ENCODE peak calls at places on chromosomes 1 and 21, in four cellular contexts. One of them, this sample, is unnamed.
A peak's percentile ranks its signal among the peaks of the same experiment; 100 is the strongest.

GRCh38 chr1:84266748-84267147 is 34.8 kb upstream of the SAMD13 start:
- DNase-seq in lower lobe of right lung: no peak
- DNase-seq in ovary: no peak
- DNase-seq in BJ: no peak
- DNase-seq in this sample: no peak

GRCh38 chr21:25837545-25838263 is 102.9 kb downstream of the GABPA start:
- DNase-seq in lower lobe of right lung: no peak
- DNase-seq in BJ: no peak
- DNase-seq in ovary: no peak
- DNase-seq in this sample: peak; percentile 61

GRCh38 chr1:236063919-236064673 is 794 bp downstream of the NID1 start:
- DNase-seq in ovary: peak; percentile 70
- DNase-seq in BJ: no peak
- DNase-seq in lower lobe of right lung: peak; percentile 58
- DNase-seq in this sample: no peak

GRCh38 chr1:235854347-235854746 is 12.4 kb downstream of the LYST start:
- DNase-seq in lower lobe of right lung: no peak
- DNase-seq in ovary: no peak
- DNase-seq in BJ: no peak
- DNase-seq in this sample: no peak

GRCh38 chr1:50681931-50682330 is 258.7 kb upstream of the DMRTA2 start:
- DNase-seq in BJ: no peak
- DNase-seq in ovary: no peak
- DNase-seq in lower lobe of right lung: no peak
- DNase-seq in this sample: no peak

GRCh38 chr1:226908419-226908818 is 31.7 kb upstream of the COQ8A start:
- DNase-seq in BJ: no peak
- DNase-seq in lower lobe of right lung: no peak
- DNase-seq in ovary: no peak
- DNase-seq in this sample: no peak

GRCh38 chr1:236815941-236816340 is 20.8 kb downstream of the MTR start:
- DNase-seq in ovary: no peak
- DNase-seq in BJ: no peak
- DNase-seq in lower lobe of right lung: no peak
- DNase-seq in this sample: no peak

GRCh38 chr1:24484208-24484607 is 18.4 kb upstream of the RCAN3 start:
- DNase-seq in BJ: no peak
- DNase-seq in lower lobe of right lung: no peak
- DNase-seq in ovary: no peak
- DNase-seq in this sample: no peak

GRCh38 chr1:201916649-201917249 is 28.1 kb downstream of the SHISA4 start:
- DNase-seq in ovary: peak; percentile 84
- DNase-seq in BJ: no peak
- DNase-seq in lower lobe of right lung: peak; percentile 54
- DNase-seq in this sample: no peak

GRCh38 chr21:29725025-29725736 is 214.6 kb downstream of the GRIK1 start:
- DNase-seq in lower lobe of right lung: no peak
- DNase-seq in ovary: no peak
- DNase-seq in BJ: no peak
- DNase-seq in this sample: no peak

GRCh38 chr1:45622891-45623394 is 911 bp downstream of the CCDC17 start:
- DNase-seq in lower lobe of right lung: no peak
- DNase-seq in BJ: no peak
- DNase-seq in ovary: peak; percentile 39
- DNase-seq in this sample: no peak

GRCh38 chr1:244221961-244222360 is 170.9 kb downstream of the ZBTB18 start:
- DNase-seq in lower lobe of right lung: no peak
- DNase-seq in ovary: no peak
- DNase-seq in BJ: no peak
- DNase-seq in this sample: no peak

GRCh38 chr21:35027558-35028450 is 21.3 kb downstream of the RUNX1 start:
- DNase-seq in lower lobe of right lung: no peak
- DNase-seq in ovary: no peak
- DNase-seq in BJ: no peak
- DNase-seq in this sample: no peak

GRCh38 chr1:234600418-234601216 is 9.4 kb downstream of the IRF2BP2 start:
- DNase-seq in BJ: no peak
- DNase-seq in lower lobe of right lung: no peak
- DNase-seq in ovary: peak; percentile 64
- DNase-seq in this sample: no peak

GRCh38 chr1:226542623-226543103 is 5.9 kb upstream of the STUM start:
- DNase-seq in BJ: no peak
- DNase-seq in lower lobe of right lung: peak; percentile 67
- DNase-seq in ovary: no peak
- DNase-seq in this sample: no peak

GRCh38 chr1:160168609-160169369 is 17.4 kb downstream of the ATP1A4 start:
- DNase-seq in ovary: no peak
- DNase-seq in BJ: no peak
- DNase-seq in lower lobe of right lung: no peak
- DNase-seq in this sample: no peak

GRCh38 chr1:205354259-205354904 is 2.3 kb downstream of the KLHDC8A start:
- DNase-seq in BJ: no peak
- DNase-seq in lower lobe of right lung: no peak
- DNase-seq in ovary: peak; percentile 77
- DNase-seq in this sample: no peak

GRCh38 chr1:2592672-2593071 is 6.1 kb downstream of the PRXL2B start:
- DNase-seq in lower lobe of right lung: peak; percentile 46
- DNase-seq in ovary: peak; percentile 11
- DNase-seq in BJ: no peak
- DNase-seq in this sample: no peak

GRCh38 chr1:227886993-227887696 is 60.6 kb downstream of the WNT9A start:
- DNase-seq in lower lobe of right lung: peak; percentile 66
- DNase-seq in BJ: no peak
- DNase-seq in ovary: peak; percentile 71
- DNase-seq in this sample: no peak

GRCh38 chr1:115459161-115459560 is 121.1 kb upstream of the NGF start:
- DNase-seq in ovary: no peak
- DNase-seq in BJ: no peak
- DNase-seq in lower lobe of right lung: no peak
- DNase-seq in this sample: no peak

GRCh38 chr1:241611063-241611462 is 29.1 kb downstream of the CHML start:
- DNase-seq in BJ: no peak
- DNase-seq in lower lobe of right lung: no peak
- DNase-seq in ovary: no peak
- DNase-seq in this sample: no peak

DNA sequence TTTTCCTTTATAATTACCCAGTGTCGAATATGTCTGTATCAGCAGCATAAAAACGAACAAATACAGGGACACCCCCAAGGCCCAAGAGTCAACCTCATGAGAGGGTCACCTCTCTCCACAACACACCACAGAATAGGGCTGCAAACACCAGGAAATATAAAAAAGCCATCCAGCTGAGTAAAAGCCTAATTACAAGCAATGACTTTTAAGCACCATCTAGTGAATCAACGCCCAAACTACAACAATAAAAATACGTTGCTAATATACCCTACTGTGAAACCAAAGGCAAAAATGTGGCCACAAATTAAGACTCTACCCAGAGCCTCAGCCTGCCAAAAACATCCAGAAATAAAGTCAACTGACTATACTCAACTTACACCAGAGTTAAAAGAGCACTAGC is 817.9 kb upstream of the NEGR1 start:
- DNase-seq in BJ: no peak
- DNase-seq in lower lobe of right lung: no peak
- DNase-seq in ovary: no peak
- DNase-seq in this sample: no peak
- TF ChIP-seq CTCF in BJ: no peak
- TF ChIP-seq CTCF in lower lobe of right lung: no peak
- TF ChIP-seq CTCF in ovary: no peak
- TF ChIP-seq CTCF in this sample: no peak

DNA sequence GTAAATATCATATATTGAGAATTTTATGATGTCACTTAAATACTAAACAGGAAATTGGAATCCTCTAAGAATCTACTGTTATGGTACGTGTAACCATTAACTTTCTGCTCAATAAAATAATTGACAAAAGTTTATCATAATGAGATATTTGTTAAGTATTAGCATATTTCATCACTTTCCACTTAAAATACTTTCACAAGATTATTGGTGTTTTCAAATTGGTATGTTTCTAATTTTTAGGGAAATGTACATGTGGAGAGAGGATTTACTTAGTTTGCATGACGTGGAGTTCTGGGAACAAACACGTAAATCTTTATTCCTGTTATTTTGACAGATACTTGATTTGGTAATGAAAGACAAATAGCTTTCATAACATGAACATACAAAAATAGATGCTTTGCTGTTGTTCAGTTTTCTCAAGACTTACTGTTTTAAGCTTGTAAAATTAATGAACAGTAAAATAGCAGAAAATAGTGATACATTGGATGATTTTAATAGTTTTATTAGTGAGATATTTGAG is 1.6 kb downstream of the SRSF11 start:
- DNase-seq in ovary: no peak
- DNase-seq in BJ: no peak
- DNase-seq in lower lobe of right lung: no peak
- DNase-seq in this sample: no peak
- H3K4me3 ChIP-seq in ovary: no peak overlapping the region
- H3K4me3 ChIP-seq in BJ: peak overlapping the region; percentile 54
- H3K4me3 ChIP-seq in lower lobe of right lung: peak overlapping the region; percentile 68
- H3K4me3 ChIP-seq in this sample: peak overlapping the region; percentile 74

DNA sequence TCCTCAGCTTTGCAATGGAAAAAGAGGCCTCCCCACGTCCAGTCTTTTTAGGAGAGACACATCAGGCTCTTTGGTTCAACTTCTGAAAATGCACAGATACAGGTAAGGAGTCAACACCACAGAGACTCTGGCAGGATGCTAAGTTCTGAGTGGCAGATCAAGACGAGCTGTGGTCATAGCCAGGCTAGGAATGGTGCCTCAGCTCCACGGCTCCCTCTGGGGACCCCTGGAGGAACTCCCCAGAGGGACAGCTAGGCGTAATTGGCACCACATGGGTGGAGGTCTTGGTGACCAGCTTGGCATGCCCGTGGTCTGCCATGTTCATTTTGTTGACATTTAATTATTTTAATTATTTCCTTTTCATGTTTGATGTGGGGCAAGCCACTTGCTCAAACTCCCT is 206.1 kb downstream of the KAZN start:
- DNase-seq in ovary: no peak
- DNase-seq in BJ: no peak
- DNase-seq in lower lobe of right lung: peak; percentile 20
- DNase-seq in this sample: no peak
- TF ChIP-seq CTCF in ovary: no peak
- TF ChIP-seq CTCF in BJ: peak; percentile 21
- TF ChIP-seq CTCF in lower lobe of right lung: no peak
- TF ChIP-seq CTCF in this sample: no peak

GRCh38 chr1:151145158-151146071 is 1.0 kb downstream of the SEMA6C start:
- DNase-seq in ovary: peak; percentile 55
- DNase-seq in BJ: no peak
- DNase-seq in lower lobe of right lung: no peak
- DNase-seq in this sample: no peak

GRCh38 chr1:151147132-151147503 is 687 bp upstream of the SEMA6C start:
- DNase-seq in lower lobe of right lung: no peak
- DNase-seq in ovary: peak; percentile 45
- DNase-seq in BJ: no peak
- DNase-seq in this sample: no peak

GRCh38 chr1:151146072-151146415 is 387 bp downstream of the SEMA6C start:
- DNase-seq in lower lobe of right lung: no peak
- DNase-seq in BJ: no peak
- DNase-seq in ovary: no peak
- DNase-seq in this sample: no peak

GRCh38 chr1:151147685-151148084 is 1.3 kb upstream of the SEMA6C start:
- DNase-seq in lower lobe of right lung: no peak
- DNase-seq in ovary: no peak
- DNase-seq in BJ: no peak
- DNase-seq in this sample: no peak

DNA sequence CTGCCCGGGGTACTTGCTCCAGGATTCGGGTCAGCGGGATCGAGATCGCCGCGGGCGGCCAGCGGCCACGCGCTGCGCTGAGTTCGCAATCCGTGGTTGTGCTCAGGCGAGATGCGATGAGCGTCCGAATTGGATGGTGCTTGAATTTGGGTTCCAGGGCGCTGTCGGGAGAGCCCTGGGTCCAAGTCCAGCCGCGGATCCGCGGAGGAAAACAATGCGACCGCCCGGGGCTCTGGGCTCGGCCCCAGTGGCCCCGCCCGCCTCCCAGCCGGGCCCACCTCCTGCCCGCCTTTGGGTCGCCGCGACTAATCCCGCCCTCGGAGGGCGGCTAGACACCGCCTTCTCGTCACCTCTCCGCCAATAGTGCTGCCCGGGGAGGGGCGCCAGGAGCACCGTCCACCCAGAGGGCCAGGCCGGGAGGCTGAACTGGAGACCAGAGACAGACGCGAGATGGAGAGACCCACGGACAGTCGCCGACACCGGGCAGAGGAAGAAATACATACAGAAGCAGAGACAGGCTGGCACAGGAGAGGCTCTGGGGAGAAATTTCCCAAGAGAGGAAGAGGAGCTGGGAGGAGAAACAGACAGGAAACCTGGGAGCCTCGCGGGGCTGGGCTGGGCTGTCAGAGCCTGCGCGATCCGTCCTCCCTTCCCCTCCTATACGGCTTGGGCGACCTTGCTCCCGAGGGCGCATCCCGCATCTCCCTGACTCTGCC is at the start of gene SEMA6C:
- DNase-seq in lower lobe of right lung: peak; percentile 95
- DNase-seq in ovary: peak; percentile 94
- DNase-seq in BJ: peak; percentile 59
- DNase-seq in this sample: peak; percentile 29
- H3K4me3 ChIP-seq in lower lobe of right lung: peak within 1 kb of the TSS; percentile 88
- H3K4me3 ChIP-seq in ovary: peak within 1 kb of the TSS; percentile 45
- H3K4me3 ChIP-seq in BJ: peak within 1 kb of the TSS; percentile 82
- H3K4me3 ChIP-seq in this sample: peak within 1 kb of the TSS; percentile 80

DNA sequence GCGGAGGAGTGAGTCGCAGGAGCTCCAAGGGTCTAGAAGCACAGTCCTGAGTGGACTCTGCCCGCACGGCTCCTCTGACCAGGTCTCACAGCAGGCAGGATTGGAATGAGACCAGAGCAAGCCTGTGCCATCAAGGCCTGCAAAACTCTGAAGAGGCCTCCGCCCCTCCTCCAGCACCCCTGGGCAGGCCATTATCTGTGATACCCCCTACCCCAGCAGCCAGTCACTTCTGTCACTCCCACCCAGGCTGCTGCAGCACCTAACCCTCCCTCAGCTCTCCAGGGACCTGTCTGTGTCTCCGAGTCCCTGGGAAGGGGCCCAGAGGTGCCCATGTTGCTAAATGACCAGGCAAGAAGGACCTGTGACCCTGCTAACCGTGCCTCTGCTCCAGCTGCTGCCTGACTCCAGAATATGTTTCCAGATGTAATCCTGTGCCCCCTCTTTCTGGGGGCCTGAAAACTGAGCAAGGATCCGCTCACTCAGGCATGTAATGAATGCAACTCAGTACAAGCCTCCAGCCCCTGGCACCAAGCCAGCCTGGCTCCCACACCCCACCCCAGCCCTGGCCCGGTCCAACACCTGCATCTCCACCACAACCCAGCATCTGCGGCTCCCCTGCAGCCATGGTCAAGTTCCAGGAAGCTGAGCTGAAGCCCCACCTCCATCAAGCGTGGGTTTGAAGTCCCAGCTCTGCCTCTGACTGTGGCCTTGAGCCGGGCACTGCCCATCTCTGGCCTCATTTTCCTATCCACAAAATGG is 22.1 kb upstream of the COL16A1 start:
- DNase-seq in BJ: no peak
- DNase-seq in ovary: no peak
- DNase-seq in lower lobe of right lung: no peak
- DNase-seq in this sample: no peak
- TF ChIP-seq CTCF in BJ: no peak
- TF ChIP-seq CTCF in ovary: no peak
- TF ChIP-seq CTCF in lower lobe of right lung: no peak
- TF ChIP-seq CTCF in this sample: no peak

This sample was measured in AG04449.